ENCODE peak calls at places on chromosomes 1 and 21, in six cellular contexts. Q is A549, C is HEK293T, P is K562, M is GM12878, Z is HepG2. T is an unnamed sample.

GRCh38 chr1:20259646-20260045 is 31.0 kb upstream of the VWA5B1 start:
- DNase-seq in Q (no peak), C (no peak), Z (no peak), M (no peak), P (no peak), T (no peak)

GRCh38 chr1:184513421-184513820 is 126.6 kb downstream of the C1orf21 start:
- DNase-seq in P (no peak), Q (no peak), M (no peak), Z (no peak), C (no peak), T (peak; percentile 10)

GRCh38 chr1:206633708-206634121 is 1.6 kb upstream of the DYRK3 start:
- DNase-seq in M (no peak), P (no peak), Q (no peak), C (no peak), Z (no peak), T (peak; percentile 96)

GRCh38 chr1:160607051-160608032 is 28.0 kb upstream of the CD84 start:
- DNase-seq in M (peak; percentile 90), Q (peak; percentile 83), P (peak; percentile 73), C (peak; percentile 69), Z (peak; percentile 63), T (peak; percentile 77)

GRCh38 chr1:10033359-10033845 is 644 bp downstream of the UBE4B start:
- DNase-seq in Z (peak; percentile 51), M (no peak), C (no peak), Q (peak; percentile 52), P (peak; percentile 55), T (peak; percentile 25)

GRCh38 chr1:65003316-65003664 is 36.9 kb upstream of the JAK1 start:
- DNase-seq in M (no peak), C (no peak), Z (no peak), P (no peak), Q (no peak), T (no peak)

GRCh38 chr1:4599521-4599920 is 54.9 kb upstream of the AJAP1 start:
- DNase-seq in Z (no peak), M (no peak), P (no peak), Q (no peak), C (no peak), T (no peak)

GRCh38 chr1:174407705-174408104 is 40.1 kb upstream of the GPR52 start:
- DNase-seq in M (no peak), Q (no peak), P (no peak), Z (no peak), C (no peak), T (no peak)

GRCh38 chr1:50350421-50350820 is 72.8 kb downstream of the DMRTA2 start:
- DNase-seq in M (no peak), Q (no peak), P (no peak), C (no peak), Z (no peak), T (no peak)

GRCh38 chr1:211534545-211535291 is 42.8 kb upstream of the RD3 start:
- DNase-seq in Z (no peak), P (no peak), Q (no peak), C (no peak), M (no peak), T (no peak)

GRCh38 chr1:151165281-151165737 is 393 bp downstream of the LYSMD1 start:
- DNase-seq in P (peak; percentile 70), M (no peak), Q (peak; percentile 18), Z (peak; percentile 19), C (peak; percentile 62), T (peak; percentile 49)

DNA sequence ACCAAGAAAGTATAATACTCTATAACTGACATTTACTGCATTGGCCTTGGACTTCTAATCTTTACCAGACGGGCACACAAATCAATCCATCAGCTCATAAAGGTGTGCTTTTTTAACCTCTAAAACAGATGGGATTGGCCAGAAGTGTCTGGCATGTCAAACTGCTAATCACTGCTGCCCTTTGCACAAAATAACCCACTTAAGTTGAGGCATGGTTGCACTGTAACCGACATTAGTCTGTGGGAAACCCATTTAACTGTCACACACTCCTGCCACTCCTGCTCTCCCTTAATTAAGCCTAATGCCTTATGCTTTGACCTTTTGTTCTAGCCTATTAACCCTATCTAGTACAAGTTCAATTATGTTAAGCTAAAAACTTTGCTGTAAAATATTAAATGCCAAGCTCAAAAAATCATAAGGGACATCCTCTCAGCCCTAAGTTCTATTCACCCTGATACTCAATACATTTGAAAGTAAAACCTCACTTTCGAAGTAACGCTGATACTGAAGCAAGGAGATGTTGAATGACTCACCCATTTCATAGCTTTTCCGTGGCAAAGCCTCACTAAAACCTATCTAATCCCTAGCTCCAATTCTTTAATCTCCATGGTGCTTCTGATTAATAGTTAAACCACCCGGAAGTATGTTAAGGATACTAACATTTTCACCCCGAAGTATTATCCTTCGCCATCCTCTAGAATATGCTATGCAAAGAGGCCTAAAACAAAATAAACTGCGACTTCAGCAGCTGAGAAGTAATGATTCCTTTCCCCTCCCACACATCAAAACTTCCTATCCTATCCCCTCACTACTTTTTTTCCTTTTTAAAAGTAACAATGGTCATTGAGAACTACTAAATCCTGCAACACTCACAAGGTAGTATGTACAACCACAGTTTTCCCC is 12.9 kb downstream of the NRIP1 start:
- DNase-seq in Z (no peak), P (no peak), Q (peak; percentile 26), M (no peak), C (no peak), T (peak; percentile 47)
- TF ChIP-seq BHLHE40 in Z (no peak), P (no peak), Q (no peak), M (no peak), C (no peak), T (no peak)

GRCh38 chr1:22708777-22709176 is 1.9 kb upstream of the EPHB2 start:
- DNase-seq in C (no peak), Z (no peak), M (no peak), P (no peak), Q (no peak), T (no peak)

GRCh38 chr1:22711071-22711470 is 432 bp downstream of the EPHB2 start:
- DNase-seq in M (no peak), P (no peak), Q (no peak), C (peak; percentile 39), Z (no peak), T (no peak)

GRCh38 chr1:22709227-22709626 is 1.4 kb upstream of the EPHB2 start:
- DNase-seq in C (peak; percentile 36), P (no peak), Q (peak; percentile 30), M (no peak), Z (no peak), T (no peak)

GRCh38 chr1:22710688-22711024 is at the start of gene EPHB2:
- DNase-seq in C (peak; percentile 79), M (no peak), P (peak; percentile 84), Q (no peak), Z (no peak), T (peak; percentile 39)

GRCh38 chr1:22709891-22710687 is 550 bp upstream of the EPHB2 start:
- DNase-seq in Q (peak; percentile 24), P (no peak), Z (no peak), M (no peak), C (peak; percentile 74), T (peak; percentile 64)
- TF ChIP-seq BHLHE40 in Q (no peak), P (no peak), Z (peak; percentile 45), M (no peak), C (no peak), T (no peak)

GRCh38 chr1:66288048-66288447 is 245.9 kb upstream of the SGIP1 start:
- DNase-seq in Z (no peak), C (no peak), P (no peak), M (no peak), Q (no peak), T (no peak)

GRCh38 chr1:66292341-66292740 is 241.6 kb upstream of the SGIP1 start:
- DNase-seq in C (no peak), M (no peak), Z (no peak), P (no peak), Q (no peak), T (no peak)

GRCh38 chr1:66292944-66293343 is 241.0 kb upstream of the SGIP1 start:
- DNase-seq in P (no peak), M (no peak), C (no peak), Z (no peak), Q (no peak), T (no peak)

GRCh38 chr1:66294692-66295384 is 239.1 kb upstream of the SGIP1 start:
- DNase-seq in P (no peak), C (no peak), Z (no peak), M (no peak), Q (peak; percentile 53), T (peak; percentile 70)

DNA sequence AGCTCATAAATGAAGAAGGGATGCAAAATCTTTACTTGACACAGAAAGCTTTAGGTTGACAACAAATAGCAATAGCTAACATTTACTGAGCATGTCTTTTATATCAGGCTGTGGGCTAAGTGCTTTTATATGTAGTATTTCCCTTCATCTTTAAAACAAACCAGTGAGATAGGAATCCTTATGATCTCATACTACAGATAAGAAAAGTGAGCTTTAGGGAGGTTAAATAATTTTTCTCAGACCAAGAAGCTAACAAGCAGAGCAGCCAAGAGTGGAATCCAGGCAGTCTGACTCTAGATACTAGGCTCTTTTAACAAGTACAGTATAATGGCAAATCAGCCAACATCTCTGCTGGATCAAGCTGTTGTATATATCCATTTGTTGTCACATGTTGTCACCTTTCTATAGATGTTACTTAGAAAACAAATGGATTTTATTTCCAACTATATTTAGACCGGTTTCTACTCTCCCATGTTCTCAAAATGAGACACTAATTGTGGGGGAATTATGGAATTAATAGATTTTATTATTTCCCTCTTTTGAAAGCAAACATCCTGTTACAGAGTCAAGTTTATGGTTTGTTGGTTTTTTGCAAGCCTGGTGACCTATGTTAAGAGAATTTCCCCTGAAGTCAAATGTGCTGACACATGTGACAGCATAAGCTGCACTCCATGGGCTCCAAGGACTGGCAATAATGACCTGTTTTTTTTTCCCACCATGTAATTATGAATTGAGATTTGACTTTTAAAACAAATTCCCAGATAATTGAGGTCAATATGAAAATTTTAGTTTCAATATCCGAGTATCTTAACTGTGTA is 242.7 kb upstream of the SGIP1 start:
- DNase-seq in P (no peak), Z (no peak), M (no peak), C (no peak), Q (peak; percentile 62), T (peak; percentile 55)
- TF ChIP-seq BHLHE40 in P (no peak), Z (no peak), M (no peak), C (no peak), Q (no peak), T (no peak)

GRCh38 chr1:242524571-242525359 is at the start of gene PLD5:
- DNase-seq in M (no peak), Z (no peak), C (peak; percentile 61), Q (peak; percentile 29), P (peak; percentile 41), T (no peak)
- TF ChIP-seq BHLHE40 in M (no peak), Z (no peak), C (no peak), Q (no peak), P (no peak), T (no peak)

GRCh38 chr21:45309069-45309521 is 21.4 kb upstream of the POFUT2 start:
- DNase-seq in P (peak; percentile 82), C (peak; percentile 87), Z (peak; percentile 69), Q (peak; percentile 55), M (no peak), T (peak; percentile 64)
- TF ChIP-seq BHLHE40 in P (no peak), C (no peak), Z (no peak), Q (no peak), M (no peak), T (no peak)

DNA sequence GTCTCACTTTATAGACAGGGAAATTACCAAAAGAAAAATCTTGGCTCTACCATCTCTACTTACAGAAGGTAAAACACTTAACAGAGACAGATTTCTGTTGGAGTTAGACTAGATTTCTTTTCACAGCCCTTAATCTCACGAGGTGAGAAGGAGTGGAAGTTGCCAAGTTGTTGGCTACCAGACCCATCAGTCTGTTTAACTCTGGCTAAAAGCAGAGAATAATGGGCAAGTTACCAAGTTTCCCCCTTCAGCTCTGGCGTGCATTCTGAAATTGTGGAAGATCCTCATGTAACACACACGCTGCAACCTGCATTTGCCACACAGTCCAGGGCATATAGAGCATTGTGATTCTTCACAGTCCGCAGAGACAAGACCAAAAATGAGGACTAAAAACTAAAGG is 49.3 kb downstream of the STX6 start:
- DNase-seq in C (no peak), Q (no peak), Z (no peak), M (no peak), P (no peak), T (no peak)
- TF ChIP-seq BHLHE40 in C (no peak), Q (no peak), Z (no peak), M (no peak), P (no peak), T (no peak)